ENCODE peak calls at places on chromosomes 4 and X, in nine cellular contexts. One of them, this sample, is unnamed. For H3K9me3 and H3K27me3, the result is how much of the 10 kb centered on the place peaks cover.

GRCh38 chr4:101035522-101035921 is 311.8 kb downstream of the PPP3CA start:
- DNase-seq in sigmoid colon: no peak
- DNase-seq in cardiac muscle cell: no peak
- DNase-seq in left lung: no peak
- DNase-seq in IMR-90: no peak
- DNase-seq in transverse colon: no peak
- DNase-seq in fibroblast of lung: no peak
- DNase-seq in upper lobe of right lung: no peak
- DNase-seq in right cardiac atrium: no peak
- DNase-seq in this sample: no peak

GRCh38 chr4:148007303-148007702 is 275.4 kb downstream of the ARHGAP10 start:
- DNase-seq in sigmoid colon: peak
- DNase-seq in cardiac muscle cell: no peak
- DNase-seq in left lung: no peak
- DNase-seq in IMR-90: peak
- DNase-seq in transverse colon: no peak
- DNase-seq in fibroblast of lung: peak
- DNase-seq in upper lobe of right lung: no peak
- DNase-seq in right cardiac atrium: no peak
- DNase-seq in this sample: peak

GRCh38 chr4:37780444-37781133 is 45.9 kb upstream of the PGM2 start:
- DNase-seq in sigmoid colon: no peak
- DNase-seq in cardiac muscle cell: no peak
- DNase-seq in left lung: no peak
- DNase-seq in IMR-90: no peak
- DNase-seq in transverse colon: peak
- DNase-seq in fibroblast of lung: peak
- DNase-seq in upper lobe of right lung: no peak
- DNase-seq in right cardiac atrium: peak
- DNase-seq in this sample: no peak

GRCh38 chr4:172362569-172362968 is 549.4 kb downstream of the GALNTL6 start:
- DNase-seq in sigmoid colon: no peak
- DNase-seq in cardiac muscle cell: no peak
- DNase-seq in left lung: no peak
- DNase-seq in IMR-90: no peak
- DNase-seq in transverse colon: no peak
- DNase-seq in fibroblast of lung: no peak
- DNase-seq in upper lobe of right lung: no peak
- DNase-seq in right cardiac atrium: no peak
- DNase-seq in this sample: no peak

GRCh38 chr4:4862665-4863482 is 3.4 kb downstream of the MSX1 start:
- DNase-seq in sigmoid colon: no peak
- DNase-seq in cardiac muscle cell: no peak
- DNase-seq in left lung: no peak
- DNase-seq in IMR-90: no peak
- DNase-seq in transverse colon: no peak
- DNase-seq in fibroblast of lung: no peak
- DNase-seq in upper lobe of right lung: no peak
- DNase-seq in right cardiac atrium: peak
- DNase-seq in this sample: no peak

GRCh38 chr4:146245246-146245645 is 30.9 kb downstream of the REELD1 start:
- DNase-seq in sigmoid colon: no peak
- DNase-seq in cardiac muscle cell: no peak
- DNase-seq in left lung: no peak
- DNase-seq in IMR-90: peak
- DNase-seq in transverse colon: peak
- DNase-seq in fibroblast of lung: no peak
- DNase-seq in upper lobe of right lung: no peak
- DNase-seq in right cardiac atrium: no peak
- DNase-seq in this sample: no peak

GRCh38 chr4:176660561-176660960 is 132.2 kb downstream of the VEGFC start:
- DNase-seq in sigmoid colon: no peak
- DNase-seq in cardiac muscle cell: no peak
- DNase-seq in left lung: no peak
- DNase-seq in IMR-90: no peak
- DNase-seq in transverse colon: no peak
- DNase-seq in fibroblast of lung: no peak
- DNase-seq in upper lobe of right lung: no peak
- DNase-seq in right cardiac atrium: no peak
- DNase-seq in this sample: no peak

GRCh38 chr4:27779827-27780226 is 919.2 kb downstream of the STIM2 start:
- DNase-seq in sigmoid colon: no peak
- DNase-seq in cardiac muscle cell: no peak
- DNase-seq in left lung: no peak
- DNase-seq in IMR-90: no peak
- DNase-seq in transverse colon: no peak
- DNase-seq in fibroblast of lung: no peak
- DNase-seq in upper lobe of right lung: no peak
- DNase-seq in right cardiac atrium: no peak
- DNase-seq in this sample: no peak

GRCh38 chr4:37767546-37767945 is 58.9 kb upstream of the PGM2 start:
- DNase-seq in sigmoid colon: peak
- DNase-seq in cardiac muscle cell: no peak
- DNase-seq in left lung: peak
- DNase-seq in IMR-90: peak
- DNase-seq in transverse colon: peak
- DNase-seq in fibroblast of lung: peak
- DNase-seq in upper lobe of right lung: peak
- DNase-seq in right cardiac atrium: peak
- DNase-seq in this sample: no peak

GRCh38 chr4:141328550-141329173 is 108.0 kb downstream of the ZNF330 start:
- DNase-seq in sigmoid colon: no peak
- DNase-seq in cardiac muscle cell: no peak
- DNase-seq in left lung: no peak
- DNase-seq in IMR-90: no peak
- DNase-seq in transverse colon: no peak
- DNase-seq in fibroblast of lung: no peak
- DNase-seq in upper lobe of right lung: no peak
- DNase-seq in right cardiac atrium: no peak
- DNase-seq in this sample: no peak

GRCh38 chrX:139889760-139890159 is 43.1 kb downstream of the ATP11C start:
- DNase-seq in sigmoid colon: no peak
- DNase-seq in cardiac muscle cell: no peak
- DNase-seq in left lung: no peak
- DNase-seq in IMR-90: peak
- DNase-seq in transverse colon: no peak
- DNase-seq in fibroblast of lung: peak
- DNase-seq in upper lobe of right lung: no peak
- DNase-seq in right cardiac atrium: no peak
- DNase-seq in this sample: no peak

GRCh38 chr4:99986792-99987191 is 36.7 kb upstream of the H2AZ1 start:
- DNase-seq in sigmoid colon: no peak
- DNase-seq in cardiac muscle cell: no peak
- DNase-seq in left lung: no peak
- DNase-seq in IMR-90: no peak
- DNase-seq in transverse colon: no peak
- DNase-seq in fibroblast of lung: no peak
- DNase-seq in upper lobe of right lung: no peak
- DNase-seq in right cardiac atrium: no peak
- DNase-seq in this sample: no peak

DNA sequence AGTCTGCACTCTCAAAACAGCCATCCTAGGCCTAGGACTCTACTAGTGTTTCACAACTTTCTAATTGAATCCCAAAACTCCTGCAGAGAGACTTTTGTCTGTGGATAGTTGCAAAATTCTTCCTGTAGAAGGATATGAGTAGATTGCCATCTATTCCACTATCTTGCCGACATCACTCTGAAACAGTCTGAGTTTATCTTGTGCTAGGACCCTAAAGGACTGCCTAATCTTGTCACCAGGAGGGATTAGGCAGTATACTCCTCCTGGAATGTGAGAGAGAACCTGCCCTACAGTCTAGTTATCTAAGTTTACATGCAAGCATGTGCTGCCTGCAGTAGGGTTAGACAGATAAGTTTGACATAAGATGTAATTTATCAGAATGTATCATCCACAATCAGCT is 1646.6 kb upstream of the PCDH7 start:
- DNase-seq in sigmoid colon: no peak
- DNase-seq in cardiac muscle cell: no peak
- DNase-seq in left lung: no peak
- DNase-seq in IMR-90: no peak
- DNase-seq in transverse colon: no peak
- DNase-seq in fibroblast of lung: no peak
- DNase-seq in upper lobe of right lung: no peak
- DNase-seq in right cardiac atrium: no peak
- DNase-seq in this sample: no peak
- H3K9me3 ChIP-seq in sigmoid colon: under half
- H3K9me3 ChIP-seq in cardiac muscle cell: under half
- H3K9me3 ChIP-seq in left lung: under half
- H3K9me3 ChIP-seq in IMR-90: under half
- H3K9me3 ChIP-seq in transverse colon: under half
- H3K9me3 ChIP-seq in fibroblast of lung: under half
- H3K9me3 ChIP-seq in upper lobe of right lung: under half
- H3K9me3 ChIP-seq in right cardiac atrium: under half
- H3K9me3 ChIP-seq in this sample: under half

GRCh38 chrX:120311632-120312000 is 355 bp upstream of the TMEM255A start:
- DNase-seq in sigmoid colon: no peak
- DNase-seq in cardiac muscle cell: no peak
- DNase-seq in left lung: no peak
- DNase-seq in IMR-90: no peak
- DNase-seq in transverse colon: no peak
- DNase-seq in fibroblast of lung: no peak
- DNase-seq in upper lobe of right lung: no peak
- DNase-seq in right cardiac atrium: no peak
- DNase-seq in this sample: no peak
- H3K27me3 ChIP-seq in sigmoid colon: under half
- H3K27me3 ChIP-seq in cardiac muscle cell: under half
- H3K27me3 ChIP-seq in left lung: under half
- H3K27me3 ChIP-seq in IMR-90: under half
- H3K27me3 ChIP-seq in transverse colon: under half
- H3K27me3 ChIP-seq in fibroblast of lung: under half
- H3K27me3 ChIP-seq in upper lobe of right lung: under half
- H3K27me3 ChIP-seq in right cardiac atrium: under half
- H3K27me3 ChIP-seq in this sample: under half

GRCh38 chrX:153378607-153379006 is 22.5 kb downstream of the PNMA6E start:
- DNase-seq in sigmoid colon: no peak
- DNase-seq in cardiac muscle cell: no peak
- DNase-seq in left lung: no peak
- DNase-seq in IMR-90: no peak
- DNase-seq in transverse colon: no peak
- DNase-seq in fibroblast of lung: no peak
- DNase-seq in upper lobe of right lung: no peak
- DNase-seq in right cardiac atrium: no peak
- DNase-seq in this sample: no peak

GRCh38 chrX:153375571-153375970 is 25.6 kb downstream of the PNMA6E start:
- DNase-seq in sigmoid colon: no peak
- DNase-seq in cardiac muscle cell: no peak
- DNase-seq in left lung: no peak
- DNase-seq in IMR-90: no peak
- DNase-seq in transverse colon: no peak
- DNase-seq in fibroblast of lung: no peak
- DNase-seq in upper lobe of right lung: no peak
- DNase-seq in right cardiac atrium: no peak
- DNase-seq in this sample: no peak

GRCh38 chrX:153379971-153380581 is 21.1 kb downstream of the PNMA6E start:
- DNase-seq in sigmoid colon: no peak
- DNase-seq in cardiac muscle cell: peak
- DNase-seq in left lung: no peak
- DNase-seq in IMR-90: no peak
- DNase-seq in transverse colon: no peak
- DNase-seq in fibroblast of lung: no peak
- DNase-seq in upper lobe of right lung: no peak
- DNase-seq in right cardiac atrium: no peak
- DNase-seq in this sample: no peak

GRCh38 chrX:153379508-153379907 is 21.6 kb downstream of the PNMA6E start:
- DNase-seq in sigmoid colon: no peak
- DNase-seq in cardiac muscle cell: no peak
- DNase-seq in left lung: no peak
- DNase-seq in IMR-90: no peak
- DNase-seq in transverse colon: no peak
- DNase-seq in fibroblast of lung: no peak
- DNase-seq in upper lobe of right lung: no peak
- DNase-seq in right cardiac atrium: no peak
- DNase-seq in this sample: no peak

GRCh38 chrX:153377727-153378126 is 23.4 kb downstream of the PNMA6E start:
- DNase-seq in sigmoid colon: no peak
- DNase-seq in cardiac muscle cell: no peak
- DNase-seq in left lung: no peak
- DNase-seq in IMR-90: no peak
- DNase-seq in transverse colon: no peak
- DNase-seq in fibroblast of lung: no peak
- DNase-seq in upper lobe of right lung: no peak
- DNase-seq in right cardiac atrium: no peak
- DNase-seq in this sample: no peak
- H3K9me3 ChIP-seq in sigmoid colon: under half
- H3K9me3 ChIP-seq in cardiac muscle cell: under half
- H3K9me3 ChIP-seq in left lung: under half
- H3K9me3 ChIP-seq in IMR-90: under half
- H3K9me3 ChIP-seq in transverse colon: under half
- H3K9me3 ChIP-seq in fibroblast of lung: under half
- H3K9me3 ChIP-seq in upper lobe of right lung: under half
- H3K9me3 ChIP-seq in right cardiac atrium: under half
- H3K9me3 ChIP-seq in this sample: under half

DNA sequence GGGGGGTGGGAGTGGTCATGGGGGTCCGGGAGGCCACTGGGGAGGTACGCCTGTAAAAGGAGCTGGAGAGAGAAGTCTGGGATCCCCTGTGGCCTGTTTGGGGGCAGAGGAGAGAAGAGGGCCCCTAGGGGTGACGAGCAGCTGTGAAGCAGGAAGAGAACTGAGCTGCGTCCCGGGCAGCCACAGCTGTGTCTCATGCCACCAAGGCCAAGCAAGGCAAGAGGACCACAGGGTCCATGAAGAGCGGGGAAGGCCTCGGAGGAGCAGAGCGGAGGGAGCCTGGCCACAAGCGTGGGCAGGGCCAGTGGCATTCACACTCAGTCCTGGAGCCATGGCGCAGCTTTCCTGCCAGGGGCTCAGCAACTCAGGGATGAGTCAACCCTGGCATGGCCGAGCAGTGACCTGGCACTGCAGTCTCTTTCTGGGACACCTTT is 13.6 kb upstream of the NAT8L start:
- DNase-seq in sigmoid colon: no peak
- DNase-seq in cardiac muscle cell: no peak
- DNase-seq in left lung: no peak
- DNase-seq in IMR-90: no peak
- DNase-seq in transverse colon: no peak
- DNase-seq in fibroblast of lung: no peak
- DNase-seq in upper lobe of right lung: peak
- DNase-seq in right cardiac atrium: no peak
- DNase-seq in this sample: no peak
- H3K27me3 ChIP-seq in sigmoid colon: half or more
- H3K27me3 ChIP-seq in cardiac muscle cell: under half
- H3K27me3 ChIP-seq in left lung: under half
- H3K27me3 ChIP-seq in IMR-90: under half
- H3K27me3 ChIP-seq in transverse colon: under half
- H3K27me3 ChIP-seq in fibroblast of lung: under half
- H3K27me3 ChIP-seq in upper lobe of right lung: under half
- H3K27me3 ChIP-seq in right cardiac atrium: under half
- H3K27me3 ChIP-seq in this sample: under half

This sample was measured in AG04450.